ENCODE peak calls at places on chromosomes 13 and 19, in eight cellular contexts. One of them, this sample, is unnamed.

GRCh38 chr19:56167064-56167578 is 8.7 kb upstream of the GALP start:
- DNase-seq in mammary epithelial cell: no peak
- DNase-seq in heart left ventricle: no peak
- DNase-seq in tibial artery: no peak
- DNase-seq in lung: no peak
- DNase-seq in transverse colon: no peak
- DNase-seq in heart right ventricle: no peak
- DNase-seq in PC-3: peak; percentile 43
- DNase-seq in this sample: no peak

GRCh38 chr19:56491399-56491798 is 14.3 kb upstream of the ZNF667 start:
- DNase-seq in mammary epithelial cell: no peak
- DNase-seq in heart left ventricle: no peak
- DNase-seq in tibial artery: no peak
- DNase-seq in lung: no peak
- DNase-seq in transverse colon: no peak
- DNase-seq in heart right ventricle: no peak
- DNase-seq in PC-3: no peak
- DNase-seq in this sample: no peak

GRCh38 chr19:6067975-6068374 is 42.3 kb downstream of the RFX2 start:
- DNase-seq in mammary epithelial cell: no peak
- DNase-seq in heart left ventricle: no peak
- DNase-seq in tibial artery: peak; percentile 60
- DNase-seq in lung: no peak
- DNase-seq in transverse colon: peak; percentile 6
- DNase-seq in heart right ventricle: no peak
- DNase-seq in PC-3: no peak
- DNase-seq in this sample: no peak

GRCh38 chr13:26946675-26947342 is 186.2 kb upstream of the GPR12 start:
- DNase-seq in mammary epithelial cell: peak; percentile 29
- DNase-seq in heart left ventricle: no peak
- DNase-seq in tibial artery: no peak
- DNase-seq in lung: no peak
- DNase-seq in transverse colon: no peak
- DNase-seq in heart right ventricle: no peak
- DNase-seq in PC-3: peak; percentile 70
- DNase-seq in this sample: no peak

GRCh38 chr13:110407021-110407420 is 99.9 kb downstream of the COL4A2 start:
- DNase-seq in mammary epithelial cell: no peak
- DNase-seq in heart left ventricle: no peak
- DNase-seq in tibial artery: no peak
- DNase-seq in lung: no peak
- DNase-seq in transverse colon: no peak
- DNase-seq in heart right ventricle: no peak
- DNase-seq in PC-3: no peak
- DNase-seq in this sample: no peak

GRCh38 chr13:99987180-99988047 is 5.8 kb downstream of the ZIC2 start:
- DNase-seq in mammary epithelial cell: no peak
- DNase-seq in heart left ventricle: no peak
- DNase-seq in tibial artery: no peak
- DNase-seq in lung: no peak
- DNase-seq in transverse colon: no peak
- DNase-seq in heart right ventricle: no peak
- DNase-seq in PC-3: no peak
- DNase-seq in this sample: no peak

GRCh38 chr13:27638521-27638920 is 16.8 kb downstream of the POLR1D start:
- DNase-seq in mammary epithelial cell: no peak
- DNase-seq in heart left ventricle: no peak
- DNase-seq in tibial artery: no peak
- DNase-seq in lung: no peak
- DNase-seq in transverse colon: no peak
- DNase-seq in heart right ventricle: no peak
- DNase-seq in PC-3: no peak
- DNase-seq in this sample: no peak

GRCh38 chr13:20136781-20137703 is 23.8 kb downstream of the GJA3 start:
- DNase-seq in mammary epithelial cell: peak; percentile 14
- DNase-seq in heart left ventricle: no peak
- DNase-seq in tibial artery: no peak
- DNase-seq in lung: peak; percentile 45
- DNase-seq in transverse colon: peak; percentile 67
- DNase-seq in heart right ventricle: no peak
- DNase-seq in PC-3: no peak
- DNase-seq in this sample: peak; percentile 74

GRCh38 chr19:6720369-6721112 is at the start of gene C3:
- DNase-seq in mammary epithelial cell: peak; percentile 91
- DNase-seq in heart left ventricle: peak; percentile 49
- DNase-seq in tibial artery: peak; percentile 84
- DNase-seq in lung: peak; percentile 81
- DNase-seq in transverse colon: no peak
- DNase-seq in heart right ventricle: peak; percentile 51
- DNase-seq in PC-3: no peak
- DNase-seq in this sample: peak; percentile 88

GRCh38 chr13:42728507-42729180 is 52.7 kb upstream of the FAM216B start:
- DNase-seq in mammary epithelial cell: peak; percentile 17
- DNase-seq in heart left ventricle: no peak
- DNase-seq in tibial artery: no peak
- DNase-seq in lung: no peak
- DNase-seq in transverse colon: no peak
- DNase-seq in heart right ventricle: no peak
- DNase-seq in PC-3: no peak
- DNase-seq in this sample: no peak

GRCh38 chr13:110561335-110562033 is at the start of gene RAB20:
- DNase-seq in mammary epithelial cell: peak; percentile 76
- DNase-seq in heart left ventricle: peak; percentile 91
- DNase-seq in tibial artery: peak; percentile 94
- DNase-seq in lung: peak; percentile 92
- DNase-seq in transverse colon: peak; percentile 92
- DNase-seq in heart right ventricle: peak; percentile 91
- DNase-seq in PC-3: peak; percentile 72
- DNase-seq in this sample: peak; percentile 94

GRCh38 chr13:114100446-114101320 is 31.7 kb downstream of the RASA3 start:
- DNase-seq in mammary epithelial cell: no peak
- DNase-seq in heart left ventricle: peak; percentile 13
- DNase-seq in tibial artery: peak; percentile 72
- DNase-seq in lung: no peak
- DNase-seq in transverse colon: peak; percentile 54
- DNase-seq in heart right ventricle: no peak
- DNase-seq in PC-3: no peak
- DNase-seq in this sample: peak; percentile 82

GRCh38 chr13:114099918-114100445 is 32.4 kb downstream of the RASA3 start:
- DNase-seq in mammary epithelial cell: no peak
- DNase-seq in heart left ventricle: peak; percentile 10
- DNase-seq in tibial artery: peak; percentile 67
- DNase-seq in lung: no peak
- DNase-seq in transverse colon: peak; percentile 26
- DNase-seq in heart right ventricle: no peak
- DNase-seq in PC-3: peak; percentile 66
- DNase-seq in this sample: peak; percentile 45

GRCh38 chr13:114097504-114097892 is 34.9 kb downstream of the RASA3 start:
- DNase-seq in mammary epithelial cell: no peak
- DNase-seq in heart left ventricle: no peak
- DNase-seq in tibial artery: no peak
- DNase-seq in lung: no peak
- DNase-seq in transverse colon: no peak
- DNase-seq in heart right ventricle: no peak
- DNase-seq in PC-3: no peak
- DNase-seq in this sample: no peak

GRCh38 chr13:114097893-114098688 is 34.3 kb downstream of the RASA3 start:
- DNase-seq in mammary epithelial cell: no peak
- DNase-seq in heart left ventricle: no peak
- DNase-seq in tibial artery: peak; percentile 63
- DNase-seq in lung: no peak
- DNase-seq in transverse colon: peak; percentile 7
- DNase-seq in heart right ventricle: no peak
- DNase-seq in PC-3: no peak
- DNase-seq in this sample: peak; percentile 4

GRCh38 chr13:114099191-114099590 is 33.2 kb downstream of the RASA3 start:
- DNase-seq in mammary epithelial cell: peak; percentile 49
- DNase-seq in heart left ventricle: peak; percentile 88
- DNase-seq in tibial artery: peak; percentile 95
- DNase-seq in lung: no peak
- DNase-seq in transverse colon: peak; percentile 60
- DNase-seq in heart right ventricle: peak; percentile 89
- DNase-seq in PC-3: peak; percentile 73
- DNase-seq in this sample: peak; percentile 74
- H3K4me1 ChIP-seq in mammary epithelial cell: no peaks in the 10 kb centered on the region
- H3K4me1 ChIP-seq in heart left ventricle: peaks cover 14% of the 10 kb centered on the region
- H3K4me1 ChIP-seq in tibial artery: peaks cover 32% of the 10 kb centered on the region
- H3K4me1 ChIP-seq in lung: no peaks in the 10 kb centered on the region
- H3K4me1 ChIP-seq in transverse colon: peaks cover 28% of the 10 kb centered on the region
- H3K4me1 ChIP-seq in heart right ventricle: peaks cover 33% of the 10 kb centered on the region
- H3K4me1 ChIP-seq in PC-3: no peaks in the 10 kb centered on the region
- H3K4me1 ChIP-seq in this sample: peaks cover 31% of the 10 kb centered on the region

DNA sequence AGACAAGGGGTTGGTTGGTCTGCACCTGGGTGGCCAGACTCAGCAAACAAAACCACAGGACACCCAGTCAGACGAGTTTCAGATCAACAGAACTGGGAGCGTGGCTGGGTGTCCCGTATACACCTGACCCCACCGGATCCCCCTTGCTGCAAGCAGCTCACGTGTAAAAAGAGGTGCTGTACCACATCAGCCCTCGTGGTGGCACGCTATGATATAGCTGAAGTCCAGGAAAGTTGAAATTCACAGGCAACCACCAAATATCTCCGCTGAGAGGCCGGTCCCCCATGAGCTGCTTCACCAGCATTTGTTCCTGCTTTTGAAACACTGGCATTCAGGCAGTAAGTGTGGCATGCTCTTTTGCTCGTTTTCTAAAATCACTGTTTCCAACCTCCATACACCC is 92.3 kb downstream of the TUBA3C start:
- DNase-seq in mammary epithelial cell: no peak
- DNase-seq in heart left ventricle: no peak
- DNase-seq in tibial artery: no peak
- DNase-seq in lung: no peak
- DNase-seq in transverse colon: no peak
- DNase-seq in heart right ventricle: no peak
- DNase-seq in PC-3: peak; percentile 4
- DNase-seq in this sample: no peak
- TF ChIP-seq CTCF in mammary epithelial cell: no peak
- TF ChIP-seq CTCF in heart left ventricle: no peak
- TF ChIP-seq CTCF in tibial artery: no peak
- TF ChIP-seq CTCF in lung: no peak
- TF ChIP-seq CTCF in transverse colon: no peak
- TF ChIP-seq CTCF in heart right ventricle: peak; percentile 16
- TF ChIP-seq CTCF in PC-3: no peak
- TF ChIP-seq CTCF in this sample: no peak

GRCh38 chr13:113495494-113496251 is 5.2 kb upstream of the DCUN1D2 start:
- DNase-seq in mammary epithelial cell: no peak
- DNase-seq in heart left ventricle: no peak
- DNase-seq in tibial artery: no peak
- DNase-seq in lung: no peak
- DNase-seq in transverse colon: no peak
- DNase-seq in heart right ventricle: no peak
- DNase-seq in PC-3: no peak
- DNase-seq in this sample: no peak
- H3K4me1 ChIP-seq in mammary epithelial cell: peaks cover 24% of the 10 kb centered on the region
- H3K4me1 ChIP-seq in heart left ventricle: peaks cover 23% of the 10 kb centered on the region
- H3K4me1 ChIP-seq in tibial artery: peaks cover 54% of the 10 kb centered on the region
- H3K4me1 ChIP-seq in lung: peaks cover 4% of the 10 kb centered on the region
- H3K4me1 ChIP-seq in transverse colon: peaks cover 44% of the 10 kb centered on the region
- H3K4me1 ChIP-seq in heart right ventricle: peaks cover 67% of the 10 kb centered on the region
- H3K4me1 ChIP-seq in PC-3: peaks cover 46% of the 10 kb centered on the region
- H3K4me1 ChIP-seq in this sample: peaks cover 58% of the 10 kb centered on the region

DNA sequence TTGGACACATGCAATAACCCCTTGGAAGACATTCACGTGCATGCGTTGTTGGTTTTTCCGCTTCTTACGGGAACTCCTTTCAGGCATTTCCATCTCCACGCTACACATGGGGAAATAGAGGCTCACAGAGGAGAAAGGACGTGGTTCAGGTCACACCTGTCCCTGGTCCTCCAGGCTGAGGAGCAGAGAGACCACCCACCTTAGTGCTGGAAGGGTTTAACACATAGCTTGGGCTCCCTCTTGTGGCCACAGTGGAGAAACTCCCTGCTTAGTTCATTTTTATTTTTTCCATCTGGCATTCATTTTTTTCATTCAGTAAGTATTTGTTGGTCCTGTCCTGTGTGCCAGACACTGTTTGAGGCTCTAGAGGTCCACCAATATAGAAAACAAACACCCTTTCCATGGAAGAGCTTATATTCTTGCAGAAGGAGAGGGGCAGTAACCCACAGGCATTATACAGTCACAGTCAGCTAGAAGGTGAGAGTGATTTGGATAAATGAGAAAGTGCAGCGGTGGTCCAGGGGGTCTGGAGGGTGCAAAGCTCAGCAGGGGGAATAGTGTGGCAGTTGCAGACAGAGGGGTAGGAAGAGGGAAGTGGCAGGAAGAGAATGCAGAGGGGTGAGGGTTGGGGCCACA is 24.2 kb upstream of the TTYH1 start:
- DNase-seq in mammary epithelial cell: peak; percentile 18
- DNase-seq in heart left ventricle: peak; percentile 38
- DNase-seq in tibial artery: no peak
- DNase-seq in lung: no peak
- DNase-seq in transverse colon: peak; percentile 40
- DNase-seq in heart right ventricle: peak; percentile 51
- DNase-seq in PC-3: peak; percentile 69
- DNase-seq in this sample: peak; percentile 65
- TF ChIP-seq CTCF in mammary epithelial cell: peak; percentile 69
- TF ChIP-seq CTCF in heart left ventricle: peak; percentile 76
- TF ChIP-seq CTCF in tibial artery: peak; percentile 52
- TF ChIP-seq CTCF in lung: peak; percentile 59
- TF ChIP-seq CTCF in transverse colon: peak; percentile 64
- TF ChIP-seq CTCF in heart right ventricle: peak; percentile 79
- TF ChIP-seq CTCF in PC-3: peak; percentile 95
- TF ChIP-seq CTCF in this sample: peak; percentile 56

DNA sequence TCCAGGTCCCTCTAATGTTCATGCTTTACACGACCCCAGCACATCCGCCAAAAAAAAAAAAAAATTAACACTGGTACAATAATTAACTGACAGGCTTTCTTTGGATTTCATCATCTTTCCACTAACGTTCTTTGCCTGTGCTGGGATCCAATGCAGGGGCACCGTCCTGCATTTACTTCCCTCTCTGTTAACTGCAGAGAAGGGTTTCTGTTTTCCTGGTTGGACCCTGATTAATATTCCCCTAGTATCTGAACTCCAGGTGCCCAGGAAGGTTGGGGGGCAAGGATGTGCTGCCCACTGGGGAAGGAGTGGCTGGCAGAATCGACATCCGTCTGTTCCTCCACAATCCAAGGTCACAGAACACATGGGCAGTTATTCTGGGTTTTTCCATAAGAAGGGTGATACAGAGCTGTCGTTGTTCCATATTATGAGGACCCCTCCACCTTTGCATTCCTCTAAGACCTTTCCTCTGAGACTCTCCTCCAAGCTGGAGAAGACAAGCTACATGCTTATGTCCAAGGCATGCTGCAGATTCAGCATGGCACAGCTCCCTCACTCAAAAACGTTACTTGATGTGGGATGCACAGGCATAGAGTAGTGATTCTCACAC is 4.5 kb upstream of the LAIR1 start:
- DNase-seq in mammary epithelial cell: no peak
- DNase-seq in heart left ventricle: no peak
- DNase-seq in tibial artery: no peak
- DNase-seq in lung: no peak
- DNase-seq in transverse colon: no peak
- DNase-seq in heart right ventricle: no peak
- DNase-seq in PC-3: no peak
- DNase-seq in this sample: no peak
- H3K4me1 ChIP-seq in mammary epithelial cell: no peaks in the 10 kb centered on the region
- H3K4me1 ChIP-seq in heart left ventricle: no peaks in the 10 kb centered on the region
- H3K4me1 ChIP-seq in tibial artery: no peaks in the 10 kb centered on the region
- H3K4me1 ChIP-seq in lung: no peaks in the 10 kb centered on the region
- H3K4me1 ChIP-seq in transverse colon: no peaks in the 10 kb centered on the region
- H3K4me1 ChIP-seq in heart right ventricle: no peaks in the 10 kb centered on the region
- H3K4me1 ChIP-seq in PC-3: no peaks in the 10 kb centered on the region
- H3K4me1 ChIP-seq in this sample: no peaks in the 10 kb centered on the region